ENCODE peak calls at places on chromosome 19, in eight cellular contexts. V, C, S, H, Y, J, P and R are unnamed samples.

GRCh38 chr19:27679905-27680304 is 1533.0 kb downstream of the UQCRFS1 start:
- DNase-seq in V (no peak), C (no peak), S (no peak), H (no peak), Y (no peak), J (no peak), P (no peak), R (no peak)

GRCh38 chr19:42083537-42083936 is 7.6 kb downstream of the ZNF574 start:
- DNase-seq in V (no peak), C (no peak), S (no peak), H (no peak), Y (no peak), J (no peak), P (no peak), R (no peak)

GRCh38 chr19:58157045-58157728 is 6.6 kb upstream of the ZNF329 start:
- DNase-seq in V (no peak), C (no peak), S (no peak), H (no peak), Y (no peak), J (no peak), P (no peak), R (no peak)

GRCh38 chr19:2542341-2543069 is 66.6 kb downstream of the GADD45B start:
- DNase-seq in V (no peak), C (no peak), S (no peak), H (no peak), Y (peak; percentile 77), J (peak; percentile 71), P (peak; percentile 73), R (no peak)

GRCh38 chr19:50287331-50287730 is 41.8 kb downstream of the KCNC3 start:
- DNase-seq in V (no peak), C (no peak), S (no peak), H (no peak), Y (no peak), J (no peak), P (no peak), R (no peak)

GRCh38 chr19:20038358-20039202 is 725 bp downstream of the ZNF682 start:
- DNase-seq in V (no peak), C (peak; percentile 53), S (no peak), H (no peak), Y (peak; percentile 1), J (peak; percentile 2), P (no peak), R (peak; percentile 43)

GRCh38 chr19:4098493-4098892 is 25.4 kb downstream of the MAP2K2 start:
- DNase-seq in V (no peak), C (no peak), S (no peak), H (no peak), Y (no peak), J (no peak), P (no peak), R (no peak)

GRCh38 chr19:49793561-49793840 is 19.6 kb downstream of the FUZ start:
- DNase-seq in V (no peak), C (no peak), S (no peak), H (no peak), Y (no peak), J (peak; percentile 57), P (peak; percentile 92), R (no peak)

GRCh38 chr19:45200614-45201013 is 22.0 kb downstream of the BLOC1S3 start:
- DNase-seq in V (no peak), C (no peak), S (peak; percentile 31), H (no peak), Y (no peak), J (peak; percentile 57), P (no peak), R (no peak)

GRCh38 chr19:44588753-44589112 is 24.6 kb upstream of the IGSF23 start:
- DNase-seq in V (no peak), C (no peak), S (no peak), H (no peak), Y (no peak), J (no peak), P (no peak), R (no peak)

GRCh38 chr19:2394669-2395292 is 32.6 kb downstream of the TIMM13 start:
- DNase-seq in V (no peak), C (no peak), S (no peak), H (no peak), Y (no peak), J (no peak), P (no peak), R (no peak)

GRCh38 chr19:31356587-31357314 is 7.5 kb upstream of the TSHZ3 start:
- DNase-seq in V (no peak), C (no peak), S (peak; percentile 36), H (no peak), Y (no peak), J (no peak), P (no peak), R (peak; percentile 42)

GRCh38 chr19:15673176-15673654 is 328 bp downstream of the CYP4F12 start:
- DNase-seq in V (no peak), C (no peak), S (no peak), H (no peak), Y (no peak), J (no peak), P (no peak), R (no peak)

GRCh38 chr19:18389095-18389735 is 3.3 kb downstream of the GDF15 start:
- DNase-seq in V (no peak), C (no peak), S (no peak), H (no peak), Y (no peak), J (no peak), P (no peak), R (no peak)

GRCh38 chr19:49382639-49383038 is 5.4 kb upstream of the KASH5 start:
- DNase-seq in V (no peak), C (no peak), S (no peak), H (no peak), Y (no peak), J (no peak), P (no peak), R (no peak)

GRCh38 chr19:31483226-31483857 is 134.1 kb upstream of the TSHZ3 start:
- DNase-seq in V (no peak), C (no peak), S (no peak), H (no peak), Y (no peak), J (no peak), P (no peak), R (no peak)

GRCh38 chr19:42170715-42171114 is 38.5 kb upstream of the POU2F2 start:
- DNase-seq in V (no peak), C (no peak), S (no peak), H (no peak), Y (no peak), J (no peak), P (no peak), R (no peak)

GRCh38 chr19:2634228-2634951 is 68.1 kb downstream of the GNG7 start:
- DNase-seq in V (peak; percentile 81), C (no peak), S (peak; percentile 65), H (no peak), Y (no peak), J (no peak), P (peak; percentile 73), R (no peak)

GRCh38 chr19:35228177-35228930 is at the start of gene FAM187B:
- DNase-seq in V (no peak), C (no peak), S (no peak), H (no peak), Y (no peak), J (no peak), P (peak; percentile 6), R (no peak)
- H3K27ac ChIP-seq in V (no peak within 1 kb of the TSS), C (no peak within 1 kb of the TSS), S (no peak within 1 kb of the TSS), H (no peak within 1 kb of the TSS), Y (no peak within 1 kb of the TSS), J (no peak within 1 kb of the TSS), P (no peak within 1 kb of the TSS), R (no peak within 1 kb of the TSS)

GRCh38 chr19:43353606-43354304 is at the start of gene CD177:
- DNase-seq in V (no peak), C (no peak), S (no peak), H (no peak), Y (no peak), J (no peak), P (no peak), R (no peak)

GRCh38 chr19:43351998-43352746 is 1.3 kb upstream of the CD177 start:
- DNase-seq in V (no peak), C (no peak), S (no peak), H (no peak), Y (no peak), J (no peak), P (no peak), R (no peak)

DNA sequence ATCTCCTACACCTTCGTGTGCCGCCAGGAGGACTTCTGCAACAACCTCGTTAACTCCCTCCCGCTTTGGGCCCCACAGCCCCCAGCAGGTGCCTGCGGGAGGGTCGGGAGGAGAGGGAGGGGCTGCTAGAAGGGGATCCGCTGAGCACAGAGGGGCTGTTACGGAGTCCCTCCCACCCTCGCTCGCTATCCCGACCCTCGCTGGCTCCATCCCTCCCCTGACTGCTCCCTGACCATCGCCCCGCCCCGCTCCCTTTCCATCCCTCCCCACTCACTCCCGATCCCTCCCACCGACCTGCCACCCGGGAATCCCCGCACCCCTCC is 780 bp downstream of the CD177 start:
- DNase-seq in V (no peak), C (no peak), S (no peak), H (no peak), Y (no peak), J (no peak), P (no peak), R (no peak)
- H3K4me3 ChIP-seq in V (no peak overlapping the region), C (no peak overlapping the region), S (no peak overlapping the region), H (no peak overlapping the region), Y (no peak overlapping the region), J (no peak overlapping the region), P (no peak overlapping the region), R (no peak overlapping the region)

DNA sequence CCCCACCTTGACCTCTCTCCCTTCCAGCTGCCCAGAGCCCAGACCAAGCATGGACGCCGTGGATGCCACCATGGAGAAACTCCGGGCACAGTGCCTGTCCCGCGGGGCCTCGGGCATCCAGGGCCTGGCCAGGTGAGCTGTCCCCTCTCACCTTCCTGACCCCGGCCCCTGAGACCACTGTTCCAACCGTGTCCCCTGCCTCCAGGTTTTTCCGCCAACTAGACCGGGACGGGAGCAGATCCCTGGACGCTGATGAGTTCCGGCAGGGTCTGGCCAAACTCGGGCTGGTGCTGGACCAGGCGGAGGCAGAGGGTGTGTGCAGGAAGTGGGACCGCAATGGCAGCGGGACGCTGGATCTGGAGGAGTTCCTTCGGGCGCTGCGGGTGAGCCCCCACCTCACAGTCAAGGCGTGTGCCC is 312 bp downstream of the CAPS start:
- DNase-seq in V (no peak), C (no peak), S (no peak), H (no peak), Y (no peak), J (no peak), P (no peak), R (no peak)
- H3K27ac ChIP-seq in V (peak overlapping the region; percentile 41), C (no peak overlapping the region), S (peak overlapping the region; percentile 79), H (no peak overlapping the region), Y (no peak overlapping the region), J (no peak overlapping the region), P (peak overlapping the region; percentile 52), R (no peak overlapping the region)

DNA sequence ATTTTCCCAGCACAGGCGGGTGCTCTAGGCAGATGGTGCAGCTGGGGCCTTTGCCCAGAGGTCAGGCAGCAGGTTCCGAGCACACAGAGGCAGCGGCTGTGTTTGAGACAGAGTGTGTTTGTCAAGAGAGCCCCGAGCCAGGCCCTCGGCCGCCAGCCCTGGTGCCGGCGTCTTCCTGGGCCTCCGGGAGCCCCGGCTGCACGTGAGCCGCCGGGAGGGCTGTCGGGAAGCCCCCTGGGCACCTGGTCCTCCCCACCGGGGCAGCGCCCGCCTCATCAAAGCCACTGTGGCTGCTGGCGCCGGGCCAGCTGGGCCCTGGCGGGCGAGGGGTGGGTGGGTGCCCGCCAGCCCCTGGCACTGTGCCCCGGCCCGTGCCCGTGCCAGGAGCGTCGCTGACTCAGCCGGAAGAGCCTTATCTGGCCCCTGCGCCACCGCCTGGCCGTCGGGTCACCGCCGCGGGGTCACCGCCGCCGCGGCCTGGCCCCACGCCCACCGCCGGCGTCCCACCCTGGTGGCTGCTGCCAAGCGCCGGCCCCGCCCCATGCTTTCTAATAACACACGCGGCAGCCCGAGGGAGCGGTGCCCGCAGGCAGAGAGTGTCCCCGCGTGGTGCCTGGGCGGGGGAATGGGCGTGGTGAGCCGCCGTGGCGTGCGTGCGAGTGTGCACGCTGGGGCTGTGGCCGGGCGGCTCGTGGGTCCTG is 14.9 kb downstream of the ARID3A start:
- DNase-seq in V (peak; percentile 80), C (peak; percentile 63), S (peak; percentile 95), H (peak; percentile 63), Y (peak; percentile 68), J (peak; percentile 57), P (peak; percentile 76), R (peak; percentile 66)
- H3K4me3 ChIP-seq in V (peak overlapping the region; percentile 45), C (peak overlapping the region; percentile 59), S (no peak overlapping the region), H (peak overlapping the region; percentile 58), Y (peak overlapping the region; percentile 23), J (no peak overlapping the region), P (no peak overlapping the region), R (peak overlapping the region; percentile 22)